ENCODE peak calls at places on chromosomes 12 and 14, in eight cellular contexts. X, K, V, D, O, E, N and W are unnamed samples.

GRCh38 chr12:87930033-87930432 is 99.2 kb downstream of the C12orf50 start:
- DNase-seq in K (no peak), E (no peak), V (no peak), D (no peak), O (no peak), X (peak; percentile 24), N (peak; percentile 3), W (no peak)

GRCh38 chr14:76125506-76125905 is 26.2 kb upstream of the GPATCH2L start:
- DNase-seq in V (no peak), N (no peak), K (no peak), D (no peak), O (no peak), X (no peak), E (no peak), W (no peak)

GRCh38 chr14:20469890-20470858 is 968 bp downstream of the PNP start:
- DNase-seq in O (no peak), K (peak; percentile 74), E (peak; percentile 11), N (no peak), X (no peak), D (peak; percentile 31), V (peak; percentile 72), W (peak; percentile 31)

GRCh38 chr14:103735815-103736545 is 20.4 kb downstream of the ZFYVE21 start:
- DNase-seq in V (no peak), D (no peak), K (no peak), E (no peak), N (no peak), O (peak; percentile 42), X (no peak), W (no peak)

GRCh38 chr12:51333536-51333935 is 9.6 kb upstream of the BIN2 start:
- DNase-seq in X (no peak), D (no peak), N (no peak), O (no peak), V (no peak), E (no peak), K (no peak), W (no peak)

GRCh38 chr12:24719293-24719721 is 229.6 kb downstream of the BCAT1 start:
- DNase-seq in E (no peak), O (no peak), V (no peak), K (peak; percentile 59), X (no peak), N (no peak), D (peak; percentile 27), W (no peak)

GRCh38 chr12:24436667-24437066 is 487.2 kb upstream of the SOX5 start:
- DNase-seq in O (no peak), K (no peak), E (no peak), N (no peak), V (no peak), X (no peak), D (no peak), W (no peak)

GRCh38 chr14:74504874-74505617 is 11.5 kb downstream of the ISCA2 start:
- DNase-seq in E (no peak), D (no peak), X (no peak), V (no peak), N (no peak), O (no peak), K (no peak), W (no peak)

GRCh38 chr14:55317907-55318306 is 46.7 kb downstream of the FBXO34 start:
- DNase-seq in O (no peak), D (no peak), X (no peak), N (no peak), V (peak; percentile 16), E (no peak), K (no peak), W (no peak)

GRCh38 chr14:59126714-59127436 is 61.6 kb upstream of the DAAM1 start:
- DNase-seq in V (peak; percentile 66), N (no peak), D (peak; percentile 38), X (peak; percentile 91), O (no peak), E (peak; percentile 61), K (peak; percentile 26), W (no peak)

GRCh38 chr14:64724578-64724930 is 20.3 kb downstream of the PLEKHG3 start:
- DNase-seq in K (no peak), D (no peak), X (no peak), V (no peak), O (peak; percentile 13), E (no peak), N (no peak), W (no peak)

GRCh38 chr14:24327303-24327702 is 7.6 kb downstream of the ADCY4 start:
- DNase-seq in N (no peak), E (no peak), O (no peak), V (no peak), D (no peak), K (no peak), X (no peak), W (no peak)

GRCh38 chr12:82470906-82471512 is 112.7 kb downstream of the METTL25 start:
- DNase-seq in E (no peak), K (no peak), D (no peak), X (no peak), V (no peak), O (no peak), N (no peak), W (no peak)

GRCh38 chr12:64351265-64351664 is 39.3 kb downstream of the C12orf56 start:
- DNase-seq in N (no peak), V (no peak), D (no peak), K (no peak), O (no peak), X (no peak), E (no peak), W (no peak)

GRCh38 chr12:27347779-27348178 is 15.1 kb downstream of the BMAL2 start:
- DNase-seq in X (no peak), E (no peak), K (no peak), O (no peak), V (no peak), D (no peak), N (no peak), W (no peak)

GRCh38 chr14:66974397-66975025 is 214.7 kb upstream of the GARIN2 start:
- DNase-seq in D (peak; percentile 48), E (no peak), N (no peak), K (no peak), O (no peak), V (no peak), X (peak; percentile 91), W (no peak)

GRCh38 chr12:57111046-57111698 is at the start of gene STAT6:
- DNase-seq in V (peak; percentile 95), O (peak; percentile 90), N (peak; percentile 67), K (peak; percentile 82), D (no peak), E (no peak), X (peak; percentile 54), W (peak; percentile 87)

GRCh38 chr12:122909442-122910288 is 13.7 kb upstream of the VPS37B start:
- DNase-seq in X (no peak), D (no peak), K (no peak), N (no peak), E (peak; percentile 64), O (no peak), V (no peak), W (no peak)